ENCODE peak calls at places on chromosome 4, in ten cellular contexts. K is A549, N is SK-N-SH, U is PC-3, F is H1, I is fibroblast of lung, T is GM12878, A is Karpas-422, W is neuronal stem cell, P is GM23248. Q is an unnamed sample.

GRCh38 chr4:153731239-153731638 is 28.6 kb downstream of the RNF175 start:
- DNase-seq in F (no peak), U (no peak), P (peak; percentile 83), W (no peak), I (peak; percentile 75), T (no peak), A (no peak), N (peak; percentile 90), K (no peak), Q (no peak)

GRCh38 chr4:41477200-41477910 is 60.6 kb upstream of the LIMCH1 start:
- DNase-seq in N (no peak), W (no peak), P (no peak), K (no peak), T (no peak), I (no peak), U (no peak), A (no peak), F (no peak), Q (no peak)

GRCh38 chr4:85905761-85906160 is 430.8 kb downstream of the ARHGAP24 start:
- DNase-seq in W (no peak), I (no peak), F (no peak), T (no peak), K (no peak), A (no peak), P (no peak), U (no peak), N (no peak), Q (no peak)

GRCh38 chr4:98359646-98360045 is 98.5 kb downstream of the RAP1GDS1 start:
- DNase-seq in K (no peak), U (no peak), T (no peak), F (no peak), I (no peak), N (no peak), W (no peak), A (no peak), P (no peak), Q (no peak)

GRCh38 chr4:478373-478772 is 20.6 kb downstream of the ZNF721 start:
- DNase-seq in A (no peak), T (no peak), W (no peak), U (peak; percentile 34), F (no peak), P (peak; percentile 14), I (peak; percentile 57), K (no peak), N (no peak), Q (no peak)

GRCh38 chr4:113407409-113407808 is 354.1 kb downstream of the CAMK2D start:
- DNase-seq in A (no peak), T (no peak), W (no peak), I (no peak), P (no peak), K (no peak), U (no peak), N (no peak), F (no peak), Q (peak; percentile 67)

GRCh38 chr4:99633772-99634171 is 23.9 kb downstream of the C4orf54 start:
- DNase-seq in W (no peak), A (no peak), T (no peak), K (no peak), N (no peak), U (no peak), I (peak; percentile 39), F (no peak), P (no peak), Q (no peak)

GRCh38 chr4:56244681-56245080 is 142.6 kb downstream of the AASDH start:
- DNase-seq in U (no peak), W (no peak), A (no peak), P (no peak), N (no peak), T (no peak), F (no peak), K (no peak), I (no peak), Q (no peak)

GRCh38 chr4:148007789-148008188 is 275.9 kb downstream of the ARHGAP10 start:
- DNase-seq in F (no peak), I (no peak), N (no peak), K (peak; percentile 2), P (no peak), U (no peak), A (no peak), W (no peak), T (no peak), Q (no peak)

GRCh38 chr4:98232202-98232601 is 29.0 kb upstream of the RAP1GDS1 start:
- DNase-seq in N (no peak), P (peak; percentile 26), T (no peak), U (peak; percentile 11), W (no peak), I (no peak), A (no peak), F (no peak), K (peak; percentile 9), Q (no peak)

GRCh38 chr4:13329340-13329850 is 154.7 kb downstream of the RAB28 start:
- DNase-seq in A (no peak), W (no peak), I (no peak), F (no peak), P (no peak), U (no peak), T (no peak), N (no peak), K (no peak), Q (no peak)

GRCh38 chr4:127574643-127575042 is 58.1 kb upstream of the INTU start:
- DNase-seq in T (no peak), K (no peak), I (no peak), F (no peak), P (no peak), U (no peak), N (no peak), A (no peak), W (no peak), Q (peak; percentile 46)

GRCh38 chr4:80610845-80611244 is 275.3 kb downstream of the CFAP299 start:
- DNase-seq in F (no peak), K (no peak), U (no peak), A (peak; percentile 81), W (no peak), P (peak; percentile 50), N (no peak), I (peak; percentile 50), T (peak; percentile 63), Q (no peak)

GRCh38 chr4:22733816-22734215 is 41.1 kb downstream of the GBA3 start:
- DNase-seq in A (no peak), I (no peak), F (no peak), T (no peak), W (no peak), K (no peak), P (no peak), U (no peak), N (no peak), Q (no peak)

GRCh38 chr4:15232725-15233597 is 194.9 kb upstream of the C1QTNF7 start:
- DNase-seq in A (no peak), T (no peak), F (no peak), U (peak; percentile 2), I (peak; percentile 87), P (peak; percentile 68), K (no peak), W (no peak), N (no peak), Q (no peak)

GRCh38 chr4:138055890-138056289 is 186.3 kb downstream of the SLC7A11 start:
- DNase-seq in N (no peak), T (no peak), I (peak; percentile 72), A (no peak), P (peak; percentile 54), U (peak; percentile 69), W (no peak), F (no peak), K (no peak), Q (no peak)
- H3K4me2 ChIP-seq in N (no peak overlapping the region), T (no peak overlapping the region), I (no peak overlapping the region), A (no peak overlapping the region), P (peak overlapping the region; percentile 93), U (peak overlapping the region; percentile 78), W (no peak overlapping the region), F (no peak overlapping the region), K (no peak overlapping the region), Q (no peak overlapping the region)

DNA sequence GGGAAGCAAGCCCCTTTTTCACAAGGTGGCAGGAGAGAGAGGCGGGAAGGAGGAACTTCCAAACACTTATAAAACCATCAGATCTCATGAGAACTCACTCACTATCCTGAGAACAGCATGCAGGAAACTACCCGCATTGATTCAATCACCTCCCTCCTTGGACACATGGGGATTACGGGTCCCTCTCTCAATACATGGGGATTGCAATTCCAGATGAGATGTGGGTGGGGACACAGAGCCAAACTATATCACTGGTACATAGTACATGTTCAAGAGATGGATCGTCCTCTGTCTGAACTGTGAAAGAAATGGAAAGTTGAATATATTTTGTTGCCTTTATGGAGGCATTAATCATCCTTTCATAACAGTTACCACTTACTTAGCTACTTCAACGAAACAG is 12.8 kb downstream of the EREG start:
- DNase-seq in F (no peak), W (no peak), T (no peak), N (no peak), A (no peak), K (no peak), I (no peak), U (no peak), P (no peak), Q (no peak)
- H3K4me2 ChIP-seq in F (no peak overlapping the region), W (no peak overlapping the region), T (no peak overlapping the region), N (no peak overlapping the region), A (no peak overlapping the region), K (peak overlapping the region; percentile 62), I (no peak overlapping the region), U (peak overlapping the region; percentile 82), P (no peak overlapping the region), Q (no peak overlapping the region)

GRCh38 chr4:57850141-57850540 is 740.0 kb upstream of the IGFBP7 start:
- DNase-seq in F (no peak), N (no peak), I (no peak), K (no peak), W (no peak), T (no peak), A (no peak), P (no peak), U (no peak), Q (no peak)

GRCh38 chr4:57854748-57855147 is 744.6 kb upstream of the IGFBP7 start:
- DNase-seq in N (no peak), I (no peak), A (no peak), P (no peak), T (no peak), F (no peak), U (no peak), K (no peak), W (no peak), Q (no peak)
- H3K4me2 ChIP-seq in N (no peak overlapping the region), I (no peak overlapping the region), A (no peak overlapping the region), P (no peak overlapping the region), T (no peak overlapping the region), F (no peak overlapping the region), U (peak overlapping the region; percentile 60), K (no peak overlapping the region), W (no peak overlapping the region), Q (no peak overlapping the region)

GRCh38 chr4:48812866-48813265 is 18.0 kb upstream of the OCIAD1 start:
- DNase-seq in K (no peak), W (no peak), A (no peak), N (no peak), F (no peak), P (no peak), T (no peak), I (no peak), U (no peak), Q (no peak)

GRCh38 chr4:48816971-48817370 is 13.9 kb upstream of the OCIAD1 start:
- DNase-seq in P (no peak), A (no peak), N (no peak), U (no peak), F (no peak), W (no peak), I (no peak), K (no peak), T (no peak), Q (no peak)

GRCh38 chr4:48815483-48815882 is 15.4 kb upstream of the OCIAD1 start:
- DNase-seq in N (no peak), I (no peak), K (no peak), A (no peak), F (no peak), W (no peak), U (peak; percentile 27), T (no peak), P (no peak), Q (no peak)

GRCh38 chr4:48813984-48814383 is 16.9 kb upstream of the OCIAD1 start:
- DNase-seq in U (no peak), T (no peak), P (no peak), I (no peak), K (no peak), A (peak; percentile 85), N (no peak), F (no peak), W (no peak), Q (no peak)
- H3K4me2 ChIP-seq in U (no peak overlapping the region), T (peak overlapping the region; percentile 41), P (no peak overlapping the region), I (no peak overlapping the region), K (no peak overlapping the region), A (peak overlapping the region; percentile 50), N (no peak overlapping the region), F (no peak overlapping the region), W (no peak overlapping the region), Q (no peak overlapping the region)

Q was measured in H9.